ENCODE peak calls at places on chromosomes 7 and 10, in four cellular contexts. One of them, this sample, is unnamed.

GRCh38 chr7:132402751-132403245 is 173.5 kb downstream of the PLXNA4 start:
- DNase-seq in K562: no peak
- DNase-seq in SK-N-SH: no peak
- DNase-seq in HepG2: no peak
- DNase-seq in this sample: no peak

GRCh38 chr7:39896840-39897239 is 53.2 kb upstream of the CDK13 start:
- DNase-seq in HepG2: no peak
- DNase-seq in SK-N-SH: no peak
- DNase-seq in K562: no peak
- DNase-seq in this sample: no peak

GRCh38 chr7:139033346-139034114 is 2.3 kb downstream of the ZC3HAV1L start:
- DNase-seq in HepG2: no peak
- DNase-seq in K562: no peak
- DNase-seq in SK-N-SH: no peak
- DNase-seq in this sample: no peak

GRCh38 chr10:72851524-72851923 is 42.0 kb upstream of the OIT3 start:
- DNase-seq in SK-N-SH: no peak
- DNase-seq in HepG2: no peak
- DNase-seq in K562: no peak
- DNase-seq in this sample: no peak

GRCh38 chr7:156897673-156898072 is 4.7 kb upstream of the LMBR1 start:
- DNase-seq in K562: no peak
- DNase-seq in SK-N-SH: no peak
- DNase-seq in HepG2: no peak
- DNase-seq in this sample: no peak

GRCh38 chr10:102564209-102564834 is 60.5 kb downstream of the SUFU start:
- DNase-seq in SK-N-SH: no peak
- DNase-seq in HepG2: no peak
- DNase-seq in K562: no peak
- DNase-seq in this sample: peak; percentile 16

GRCh38 chr10:61779950-61780659 is 117.4 kb downstream of the CABCOCO1 start:
- DNase-seq in HepG2: no peak
- DNase-seq in K562: peak; percentile 80
- DNase-seq in SK-N-SH: no peak
- DNase-seq in this sample: no peak

GRCh38 chr10:111037868-111038267 is 39.0 kb upstream of the ADRA2A start:
- DNase-seq in HepG2: no peak
- DNase-seq in K562: peak; percentile 7
- DNase-seq in SK-N-SH: no peak
- DNase-seq in this sample: no peak

GRCh38 chr7:112290065-112290464 is 83.6 kb downstream of the ZNF277 start:
- DNase-seq in HepG2: no peak
- DNase-seq in SK-N-SH: no peak
- DNase-seq in K562: no peak
- DNase-seq in this sample: no peak

GRCh38 chr7:133117432-133117831 is 35.5 kb upstream of the CHCHD3 start:
- DNase-seq in K562: no peak
- DNase-seq in HepG2: no peak
- DNase-seq in SK-N-SH: no peak
- DNase-seq in this sample: no peak

GRCh38 chr7:132100981-132101380 is 475.3 kb downstream of the PLXNA4 start:
- DNase-seq in SK-N-SH: no peak
- DNase-seq in K562: no peak
- DNase-seq in HepG2: no peak
- DNase-seq in this sample: no peak

GRCh38 chr7:5495581-5496375 is 72.1 kb upstream of the TNRC18 start:
- DNase-seq in K562: no peak
- DNase-seq in SK-N-SH: no peak
- DNase-seq in HepG2: no peak
- DNase-seq in this sample: no peak

GRCh38 chr10:79031723-79032122 is 37.0 kb upstream of the ZMIZ1 start:
- DNase-seq in SK-N-SH: no peak
- DNase-seq in K562: no peak
- DNase-seq in HepG2: no peak
- DNase-seq in this sample: no peak

GRCh38 chr7:158863611-158864506 is 7.5 kb downstream of the DYNC2I1 start:
- DNase-seq in SK-N-SH: peak; percentile 84
- DNase-seq in HepG2: peak; percentile 38
- DNase-seq in K562: peak; percentile 94
- DNase-seq in this sample: peak; percentile 33

GRCh38 chr7:76372984-76373833 is 14.4 kb upstream of the YWHAG start:
- DNase-seq in K562: peak; percentile 85
- DNase-seq in SK-N-SH: no peak
- DNase-seq in HepG2: no peak
- DNase-seq in this sample: no peak

GRCh38 chr10:34696423-34696822 is 118.7 kb downstream of the PARD3 start:
- DNase-seq in SK-N-SH: no peak
- DNase-seq in HepG2: no peak
- DNase-seq in K562: no peak
- DNase-seq in this sample: no peak

GRCh38 chr10:3482200-3482993 is 302.6 kb downstream of the KLF6 start:
- DNase-seq in K562: peak; percentile 11
- DNase-seq in HepG2: peak; percentile 30
- DNase-seq in SK-N-SH: no peak
- DNase-seq in this sample: peak; percentile 51

GRCh38 chr10:26410356-26410755 is 27.8 kb upstream of the APBB1IP start:
- DNase-seq in HepG2: no peak
- DNase-seq in K562: no peak
- DNase-seq in SK-N-SH: no peak
- DNase-seq in this sample: no peak

GRCh38 chr10:18104223-18104872 is 35.9 kb upstream of the CACNB2 start:
- DNase-seq in HepG2: peak; percentile 23
- DNase-seq in SK-N-SH: peak; percentile 34
- DNase-seq in K562: peak; percentile 25
- DNase-seq in this sample: no peak

GRCh38 chr10:15254808-15255655 is 86.5 kb upstream of the NMT2 start:
- DNase-seq in K562: no peak
- DNase-seq in SK-N-SH: no peak
- DNase-seq in HepG2: no peak
- DNase-seq in this sample: no peak

GRCh38 chr10:13684813-13685511 is 98.2 kb downstream of the PRPF18 start:
- DNase-seq in SK-N-SH: no peak
- DNase-seq in HepG2: no peak
- DNase-seq in K562: no peak
- DNase-seq in this sample: no peak

GRCh38 chr10:21315321-21316220 is 209.9 kb downstream of the SKIDA1 start:
- DNase-seq in HepG2: peak; percentile 32
- DNase-seq in K562: no peak
- DNase-seq in SK-N-SH: peak; percentile 53
- DNase-seq in this sample: no peak

GRCh38 chr7:22138106-22138505 is 192.4 kb upstream of the CDCA7L start:
- DNase-seq in K562: no peak
- DNase-seq in SK-N-SH: no peak
- DNase-seq in HepG2: no peak
- DNase-seq in this sample: no peak

GRCh38 chr7:121395961-121396757 is at the start of gene FAM3C:
- DNase-seq in SK-N-SH: peak; percentile 100
- DNase-seq in K562: peak; percentile 99
- DNase-seq in HepG2: peak; percentile 81
- DNase-seq in this sample: peak; percentile 53

GRCh38 chr10:82402901-82403300 is 527.9 kb downstream of the NRG3 start:
- DNase-seq in SK-N-SH: no peak
- DNase-seq in HepG2: no peak
- DNase-seq in K562: no peak
- DNase-seq in this sample: no peak

GRCh38 chr10:110912374-110912773 is 6.6 kb downstream of the BBIP1 start:
- DNase-seq in K562: no peak
- DNase-seq in SK-N-SH: peak; percentile 42
- DNase-seq in HepG2: no peak
- DNase-seq in this sample: no peak

GRCh38 chr10:98196985-98197384 is 62.5 kb downstream of the R3HCC1L start:
- DNase-seq in SK-N-SH: no peak
- DNase-seq in HepG2: no peak
- DNase-seq in K562: no peak
- DNase-seq in this sample: no peak

GRCh38 chr10:130934333-130935035 is 377.0 kb downstream of the TCERG1L start:
- DNase-seq in K562: no peak
- DNase-seq in HepG2: no peak
- DNase-seq in SK-N-SH: no peak
- DNase-seq in this sample: no peak

GRCh38 chr10:51297438-51297837 is 223.2 kb downstream of the PRKG1 start:
- DNase-seq in HepG2: no peak
- DNase-seq in K562: no peak
- DNase-seq in SK-N-SH: no peak
- DNase-seq in this sample: no peak

GRCh38 chr10:132563485-132564248 is 26.1 kb downstream of the INPP5A start:
- DNase-seq in K562: no peak
- DNase-seq in HepG2: no peak
- DNase-seq in SK-N-SH: no peak
- DNase-seq in this sample: peak; percentile 76

GRCh38 chr7:127809285-127809702 is 157.3 kb downstream of the SND1 start:
- DNase-seq in SK-N-SH: peak; percentile 54
- DNase-seq in HepG2: no peak
- DNase-seq in K562: no peak
- DNase-seq in this sample: no peak

GRCh38 chr7:45026013-45026412 is 26.0 kb downstream of the CCM2 start:
- DNase-seq in SK-N-SH: no peak
- DNase-seq in K562: no peak
- DNase-seq in HepG2: no peak
- DNase-seq in this sample: no peak

GRCh38 chr7:10998984-10999757 is 25.5 kb downstream of the PHF14 start:
- DNase-seq in K562: no peak
- DNase-seq in HepG2: peak; percentile 65
- DNase-seq in SK-N-SH: no peak
- DNase-seq in this sample: no peak

GRCh38 chr10:13788320-13788600 is 201.5 kb downstream of the PRPF18 start:
- DNase-seq in HepG2: no peak
- DNase-seq in K562: no peak
- DNase-seq in SK-N-SH: no peak
- DNase-seq in this sample: no peak

GRCh38 chr10:3433131-3433530 is 260.5 kb upstream of the PITRM1 start:
- DNase-seq in SK-N-SH: no peak
- DNase-seq in HepG2: no peak
- DNase-seq in K562: no peak
- DNase-seq in this sample: no peak

GRCh38 chr7:98238976-98239375 is 13.1 kb downstream of the TECPR1 start:
- DNase-seq in HepG2: no peak
- DNase-seq in K562: no peak
- DNase-seq in SK-N-SH: no peak
- DNase-seq in this sample: no peak

GRCh38 chr7:130269318-130269694 is 2.6 kb downstream of the CPA2 start:
- DNase-seq in SK-N-SH: no peak
- DNase-seq in HepG2: no peak
- DNase-seq in K562: no peak
- DNase-seq in this sample: no peak
- TF ChIP-seq FOXM1 in SK-N-SH: no peak
- TF ChIP-seq FOXM1 in HepG2: no peak
- TF ChIP-seq FOXM1 in K562: no peak
- TF ChIP-seq FOXM1 in this sample: no peak

DNA sequence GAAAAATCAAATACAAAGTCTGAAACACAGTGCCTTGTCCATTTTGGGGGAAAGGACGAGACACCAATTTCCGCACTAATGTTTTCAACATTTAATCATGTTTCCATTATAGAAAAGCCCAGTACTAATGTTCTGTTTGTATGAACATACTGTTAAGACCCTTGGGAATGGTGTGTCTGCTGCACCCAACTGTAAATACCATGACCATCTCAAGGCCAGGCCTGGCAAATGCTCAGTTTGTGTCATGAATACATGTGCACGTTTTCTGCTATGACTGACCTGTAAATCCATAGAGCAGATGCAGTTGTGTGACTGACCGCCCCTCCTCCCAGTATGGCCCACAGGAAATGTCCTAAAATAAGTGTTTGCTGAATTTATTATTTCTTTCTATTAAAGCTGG is 270.0 kb downstream of the TNS3 start:
- DNase-seq in SK-N-SH: no peak
- DNase-seq in HepG2: no peak
- DNase-seq in K562: no peak
- DNase-seq in this sample: no peak
- H3K4me3 ChIP-seq in SK-N-SH: no peak overlapping the region
- H3K4me3 ChIP-seq in HepG2: no peak overlapping the region
- H3K4me3 ChIP-seq in K562: no peak overlapping the region
- H3K4me3 ChIP-seq in this sample: no peak overlapping the region

GRCh38 chr10:65083222-65083621 is 1562.0 kb downstream of the REEP3 start:
- DNase-seq in K562: no peak
- DNase-seq in SK-N-SH: no peak
- DNase-seq in HepG2: no peak
- DNase-seq in this sample: no peak
- TF ChIP-seq NFIC in K562: no peak
- TF ChIP-seq NFIC in SK-N-SH: no peak
- TF ChIP-seq NFIC in HepG2: no peak
- TF ChIP-seq NFIC in this sample: no peak

GRCh38 chr7:33836797-33837355 is 68.5 kb upstream of the BMPER start:
- DNase-seq in HepG2: no peak
- DNase-seq in K562: peak; percentile 14
- DNase-seq in SK-N-SH: peak; percentile 21
- DNase-seq in this sample: no peak

GRCh38 chr7:33831389-33832118 is 73.8 kb upstream of the BMPER start:
- DNase-seq in SK-N-SH: no peak
- DNase-seq in K562: no peak
- DNase-seq in HepG2: no peak
- DNase-seq in this sample: no peak

GRCh38 chr7:33837356-33837851 is 67.9 kb upstream of the BMPER start:
- DNase-seq in SK-N-SH: no peak
- DNase-seq in K562: no peak
- DNase-seq in HepG2: no peak
- DNase-seq in this sample: no peak

GRCh38 chr7:33832326-33832725 is 73.0 kb upstream of the BMPER start:
- DNase-seq in SK-N-SH: no peak
- DNase-seq in HepG2: no peak
- DNase-seq in K562: no peak
- DNase-seq in this sample: no peak
- TF ChIP-seq FOXM1 in SK-N-SH: no peak
- TF ChIP-seq FOXM1 in HepG2: no peak
- TF ChIP-seq FOXM1 in K562: no peak
- TF ChIP-seq FOXM1 in this sample: no peak

GRCh38 chr7:32957326-32958045 is at the start of gene FKBP9:
- DNase-seq in HepG2: peak; percentile 76
- DNase-seq in SK-N-SH: peak; percentile 99
- DNase-seq in K562: peak; percentile 94
- DNase-seq in this sample: no peak
- H3K4me3 ChIP-seq in HepG2: peak within 1 kb of the TSS; percentile 68
- H3K4me3 ChIP-seq in SK-N-SH: peak within 1 kb of the TSS; percentile 81
- H3K4me3 ChIP-seq in K562: peak within 1 kb of the TSS; percentile 90
- H3K4me3 ChIP-seq in this sample: peak within 1 kb of the TSS; percentile 68